ENCODE peak calls at places on chromosomes 16 and 17, in ten cellular contexts. N, B, I, R, C, D, T, W, O and Q are unnamed samples.

GRCh38 chr16:9836118-9836736 is 346.0 kb downstream of the GRIN2A start:
- DNase-seq in O (no peak), I (peak), B (no peak), N (no peak), C (no peak), T (no peak), D (no peak), W (peak), R (no peak), Q (no peak)

GRCh38 chr16:70682239-70683145 is 3.4 kb downstream of the MTSS2 start:
- DNase-seq in D (no peak), C (no peak), T (no peak), O (no peak), W (no peak), I (no peak), R (no peak), N (no peak), B (no peak), Q (no peak)

GRCh38 chr17:78879679-78880186 is 23.3 kb downstream of the CEP295NL start:
- DNase-seq in I (peak), R (no peak), N (no peak), T (no peak), O (peak), W (peak), C (no peak), D (peak), B (no peak), Q (no peak)

GRCh38 chr16:75483222-75483621 is 12.0 kb downstream of the CHST6 start:
- DNase-seq in N (no peak), I (no peak), B (no peak), D (no peak), C (no peak), R (no peak), O (no peak), T (no peak), W (no peak), Q (no peak)

GRCh38 chr17:43006639-43007551 is at the start of gene IFI35:
- DNase-seq in R (peak), B (no peak), C (peak), D (peak), O (peak), I (peak), T (peak), W (peak), N (peak), Q (no peak)

GRCh38 chr16:85561248-85562101 is 51.6 kb upstream of the GSE1 start:
- DNase-seq in O (no peak), D (no peak), C (no peak), T (no peak), R (no peak), N (no peak), B (no peak), W (no peak), I (no peak), Q (no peak)

GRCh38 chr17:61797283-61797682 is 66.0 kb downstream of the BRIP1 start:
- DNase-seq in D (no peak), B (no peak), R (no peak), O (no peak), I (no peak), W (no peak), T (no peak), C (no peak), N (no peak), Q (no peak)

GRCh38 chr16:3170440-3171180 is 17.4 kb upstream of the OR1F1 start:
- DNase-seq in R (no peak), W (no peak), D (no peak), B (no peak), I (no peak), O (no peak), C (no peak), N (no peak), T (no peak), Q (no peak)

GRCh38 chr17:19703776-19704371 is 12.5 kb downstream of the SLC47A2 start:
- DNase-seq in W (no peak), D (no peak), C (no peak), R (no peak), N (no peak), T (no peak), O (no peak), B (no peak), I (no peak), Q (no peak)